ENCODE peak calls at places on chromosomes 3 and 15, in six cellular contexts. A, M, K, L, Z and E are unnamed samples.

GRCh38 chr3:24123596-24123995 is 178.5 kb downstream of the NR1D2 start:
- DNase-seq in Z (no peak), M (no peak), L (no peak), K (no peak), A (peak; percentile 23), E (no peak)

GRCh38 chr15:71448688-71449114 is 333.4 kb downstream of the THSD4 start:
- DNase-seq in A (peak; percentile 42), L (peak; percentile 53), M (peak; percentile 22), K (peak; percentile 56), Z (peak; percentile 74), E (no peak)

GRCh38 chr3:196194542-196194915 is 16.7 kb downstream of the ZDHHC19 start:
- DNase-seq in L (no peak), M (no peak), K (no peak), A (no peak), Z (no peak), E (no peak)

GRCh38 chr3:76502076-76502475 is 537.8 kb upstream of the ROBO2 start:
- DNase-seq in Z (no peak), M (no peak), L (no peak), K (no peak), A (no peak), E (no peak)

GRCh38 chr3:16658933-16659793 is 53.9 kb upstream of the DAZL start:
- DNase-seq in A (no peak), Z (no peak), K (no peak), M (no peak), L (no peak), E (no peak)

GRCh38 chr3:155435821-155436220 is 142.3 kb upstream of the STRIT1 start:
- DNase-seq in K (no peak), Z (no peak), A (peak; percentile 40), L (no peak), M (no peak), E (no peak)

GRCh38 chr3:90221900-90222299 is 1114.5 kb downstream of the EPHA3 start:
- DNase-seq in K (no peak), Z (no peak), M (no peak), A (no peak), L (no peak), E (no peak)

GRCh38 chr15:39685999-39686613 is 96.5 kb downstream of the FSIP1 start:
- DNase-seq in K (peak; percentile 37), A (peak; percentile 32), M (peak; percentile 31), Z (peak; percentile 71), L (peak; percentile 54), E (no peak)

GRCh38 chr3:177201707-177202397 is 4.6 kb upstream of the TBL1XR1 start:
- DNase-seq in L (no peak), M (peak; percentile 42), K (no peak), A (no peak), Z (no peak), E (no peak)

GRCh38 chr3:150409527-150410310 is 1.6 kb downstream of the TSC22D2 start:
- DNase-seq in A (peak; percentile 48), Z (peak; percentile 90), L (peak; percentile 75), M (peak; percentile 82), K (no peak), E (peak; percentile 61)

GRCh38 chr3:149585401-149585726 is 72.5 kb downstream of the WWTR1 start:
- DNase-seq in A (peak; percentile 78), L (no peak), M (no peak), Z (no peak), K (no peak), E (no peak)

GRCh38 chr3:142976621-142977398 is 13.3 kb upstream of the PAQR9 start:
- DNase-seq in K (peak; percentile 61), L (peak; percentile 45), M (peak; percentile 26), A (peak; percentile 94), Z (no peak), E (no peak)

GRCh38 chr3:65953301-65953812 is 85.4 kb downstream of the MAGI1 start:
- DNase-seq in L (peak; percentile 88), Z (peak; percentile 81), M (peak; percentile 86), K (peak; percentile 79), A (peak; percentile 78), E (no peak)

GRCh38 chr3:176814252-176814651 is 383.0 kb downstream of the TBL1XR1 start:
- DNase-seq in A (peak; percentile 42), Z (peak; percentile 83), M (peak; percentile 61), L (peak; percentile 58), K (peak; percentile 54), E (no peak)

GRCh38 chr3:172512363-172512762 is 10.9 kb downstream of the TNFSF10 start:
- DNase-seq in A (peak; percentile 79), M (peak; percentile 67), Z (no peak), L (peak; percentile 66), K (no peak), E (peak; percentile 30)

GRCh38 chr3:32860499-32860898 is 42.7 kb downstream of the TRIM71 start:
- DNase-seq in Z (no peak), M (no peak), K (no peak), A (no peak), L (no peak), E (no peak)

GRCh38 chr3:172177046-172177445 is 137.7 kb downstream of the FNDC3B start:
- DNase-seq in A (peak; percentile 83), Z (no peak), L (no peak), K (no peak), M (no peak), E (no peak)

GRCh38 chr3:60956729-60957128 is 294.5 kb downstream of the FHIT start:
- DNase-seq in A (no peak), M (no peak), L (no peak), Z (no peak), K (no peak), E (no peak)

GRCh38 chr3:50153782-50154475 is 1.2 kb upstream of the SEMA3F start:
- DNase-seq in M (no peak), L (no peak), A (no peak), Z (no peak), K (no peak), E (no peak)

GRCh38 chr15:57580866-57581265 is 10.8 kb upstream of the MYZAP start:
- DNase-seq in L (peak; percentile 75), K (no peak), Z (no peak), M (peak; percentile 60), A (no peak), E (no peak)

DNA sequence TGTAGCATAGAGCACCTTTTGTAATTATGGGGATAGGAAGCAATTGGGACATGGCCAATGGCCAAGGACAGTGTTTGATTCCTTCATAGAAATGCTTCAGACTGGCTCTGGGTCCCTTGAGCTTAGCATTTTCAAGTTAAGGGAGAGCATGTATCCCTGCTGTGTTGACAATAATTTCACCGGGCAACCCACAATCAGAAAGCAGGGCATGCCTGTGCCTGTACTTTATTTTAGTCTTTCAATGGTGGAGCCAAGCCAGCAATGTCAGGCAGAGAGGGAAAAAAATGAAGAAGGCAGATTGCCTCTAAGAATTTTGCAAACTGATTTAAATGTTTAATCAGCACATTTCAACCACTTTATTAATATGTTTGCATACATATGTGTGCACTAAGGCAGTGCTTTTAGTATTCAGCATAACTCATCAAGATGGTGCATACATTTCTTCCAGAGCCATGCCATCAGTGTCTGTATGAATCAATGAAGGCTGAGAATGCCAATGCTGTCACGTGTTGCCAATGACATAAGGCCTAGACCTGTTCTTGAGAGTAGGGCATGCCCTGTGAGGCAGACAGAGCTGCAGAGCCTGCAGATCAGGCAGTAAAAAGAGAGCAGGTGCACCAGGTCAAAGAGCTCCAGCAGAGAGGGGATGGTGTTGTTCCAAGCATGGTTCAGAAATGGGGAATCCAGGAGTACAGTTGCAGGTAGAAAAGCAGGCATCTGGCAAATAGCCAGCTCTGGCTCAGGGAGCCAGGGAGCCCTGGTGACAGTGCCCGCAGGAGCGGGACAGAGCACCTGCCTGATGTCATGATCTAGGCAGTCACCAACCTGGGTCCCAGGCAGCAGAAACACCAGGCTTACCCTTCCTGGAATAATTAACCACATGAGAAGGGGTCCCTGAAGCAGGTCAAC is 508.5 kb downstream of the GABRG3 start:
- DNase-seq in L (no peak), M (no peak), A (no peak), K (no peak), Z (no peak), E (no peak)
- H3K9me3 ChIP-seq in L (no peaks in the 10 kb centered on the region), M (peaks cover 5% of the 10 kb centered on the region), A (no peaks in the 10 kb centered on the region), K (peaks cover 33% of the 10 kb centered on the region), Z (no peaks in the 10 kb centered on the region), E (peaks cover 3% of the 10 kb centered on the region)

GRCh38 chr3:111283165-111283564 is 211.5 kb downstream of the NECTIN3 start:
- DNase-seq in M (no peak), K (no peak), L (no peak), Z (no peak), A (no peak), E (no peak)

GRCh38 chr3:111286749-111287148 is 215.1 kb downstream of the NECTIN3 start:
- DNase-seq in L (no peak), M (no peak), A (no peak), Z (no peak), K (no peak), E (no peak)

GRCh38 chr3:111285691-111286090 is 214.1 kb downstream of the NECTIN3 start:
- DNase-seq in L (no peak), M (no peak), Z (no peak), A (no peak), K (no peak), E (no peak)

GRCh38 chr3:111284485-111285187 is 213.0 kb downstream of the NECTIN3 start:
- DNase-seq in L (no peak), Z (no peak), M (no peak), A (no peak), K (no peak), E (no peak)

DNA sequence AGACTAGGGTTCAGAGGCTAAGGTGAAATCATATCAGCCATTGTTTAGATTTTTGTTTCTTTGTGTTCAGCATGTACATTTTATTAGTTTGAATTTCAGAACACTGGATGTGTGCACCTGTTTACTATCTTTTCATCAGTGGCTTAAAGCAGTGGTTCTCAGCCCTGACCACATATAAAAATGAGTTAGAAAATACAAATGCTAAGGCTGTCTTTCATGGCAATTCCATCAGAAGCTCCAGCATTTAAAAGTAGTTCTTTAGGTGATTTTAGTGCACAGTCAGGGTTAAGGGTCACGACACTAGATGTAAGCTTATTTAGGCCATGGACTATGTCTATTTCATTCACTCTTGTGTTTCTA is 213.6 kb downstream of the NECTIN3 start:
- DNase-seq in Z (no peak), M (no peak), K (no peak), L (no peak), A (no peak), E (no peak)
- H3K9me3 ChIP-seq in Z (no peaks in the 10 kb centered on the region), M (no peaks in the 10 kb centered on the region), K (no peaks in the 10 kb centered on the region), L (no peaks in the 10 kb centered on the region), A (no peaks in the 10 kb centered on the region), E (no peaks in the 10 kb centered on the region)

DNA sequence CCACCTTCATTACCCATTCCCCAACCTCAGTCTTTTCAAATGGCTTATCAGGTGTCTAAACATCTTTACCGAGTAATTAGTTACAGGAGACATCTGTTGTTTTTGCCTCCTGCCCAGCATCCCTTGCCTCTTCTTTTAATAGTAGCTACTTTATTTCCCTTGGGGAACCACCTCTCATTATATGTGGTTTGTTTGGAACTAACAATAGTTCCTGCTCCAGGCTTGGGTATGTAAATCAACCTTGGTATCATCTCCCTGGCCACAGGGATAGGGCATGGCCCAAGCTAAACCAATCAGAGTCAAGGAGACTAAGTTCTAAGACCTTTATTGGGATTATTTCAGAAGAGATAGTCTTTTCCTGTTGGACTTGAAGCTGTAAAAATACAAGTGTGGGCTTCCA is 76.6 kb downstream of the ETV5 start:
- DNase-seq in L (no peak), M (no peak), K (no peak), Z (no peak), A (no peak), E (no peak)
- H3K9me3 ChIP-seq in L (no peaks in the 10 kb centered on the region), M (no peaks in the 10 kb centered on the region), K (no peaks in the 10 kb centered on the region), Z (no peaks in the 10 kb centered on the region), A (no peaks in the 10 kb centered on the region), E (no peaks in the 10 kb centered on the region)

DNA sequence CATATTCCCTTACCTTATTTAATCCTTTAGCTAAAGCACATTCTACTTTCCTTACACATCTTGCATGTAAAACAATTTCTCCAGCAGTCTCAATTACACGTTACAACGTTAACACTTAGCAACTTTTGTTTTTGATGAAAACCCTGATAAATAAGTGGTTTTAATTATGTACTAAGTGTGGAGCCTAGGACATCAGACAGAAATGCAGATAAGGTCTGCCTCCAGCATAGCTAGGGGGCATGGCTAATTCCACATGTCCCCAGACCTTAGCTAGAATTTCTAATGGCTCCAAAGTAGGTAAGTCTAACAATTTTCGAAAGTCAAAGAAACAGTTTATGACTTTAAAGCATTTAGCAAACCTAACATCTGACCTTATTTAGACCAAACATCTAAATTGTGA is 77.4 kb upstream of the TERB2 start:
- DNase-seq in M (no peak), Z (no peak), K (no peak), A (no peak), L (no peak), E (no peak)
- H3K9me3 ChIP-seq in M (peaks cover 34% of the 10 kb centered on the region), Z (peaks cover 8% of the 10 kb centered on the region), K (no peaks in the 10 kb centered on the region), A (peaks cover 14% of the 10 kb centered on the region), L (no peaks in the 10 kb centered on the region), E (peaks cover 2% of the 10 kb centered on the region)